ENCODE peak calls at places on chromosome 13, in seven cellular contexts. I is hippocampal formation, H is left cardiac atrium, Q is G401, C is amygdala, K is NCI-H1105, X is AG08396. E is an unnamed sample.

GRCh38 chr13:44263920-44264610 is 109.6 kb upstream of the SERP2 start:
- DNase-seq in I (no peak), C (peak), X (no peak), H (no peak), K (no peak), Q (no peak), E (peak)

GRCh38 chr13:76903544-76904162 is 17.4 kb upstream of the KCTD12 start:
- DNase-seq in C (peak), Q (peak), H (peak), K (peak), X (peak), I (peak), E (no peak)

GRCh38 chr13:91988331-91988730 is 589.9 kb downstream of the GPC5 start:
- DNase-seq in C (no peak), X (no peak), Q (no peak), K (no peak), H (no peak), I (no peak), E (no peak)

GRCh38 chr13:68063181-68063580 is 833.0 kb upstream of the PCDH9 start:
- DNase-seq in I (no peak), C (no peak), Q (no peak), H (no peak), X (no peak), K (no peak), E (no peak)

GRCh38 chr13:24348385-24348784 is 39.0 kb downstream of the C1QTNF9 start:
- DNase-seq in K (no peak), C (no peak), I (no peak), Q (no peak), X (no peak), H (no peak), E (no peak)

GRCh38 chr13:61406275-61406674 is 9.4 kb downstream of the PCDH20 start:
- DNase-seq in K (no peak), X (no peak), Q (no peak), C (no peak), I (no peak), H (no peak), E (no peak)

GRCh38 chr13:99322297-99323103 is 15.3 kb upstream of the GPR183 start:
- DNase-seq in X (peak), I (no peak), C (no peak), K (no peak), Q (no peak), H (no peak), E (no peak)

GRCh38 chr13:51524846-51525566 is 59.3 kb upstream of the WDFY2 start:
- DNase-seq in K (no peak), I (no peak), H (no peak), Q (no peak), X (peak), C (no peak), E (no peak)

GRCh38 chr13:37966266-37966665 is 96.7 kb upstream of the TRPC4 start:
- DNase-seq in X (no peak), K (no peak), C (no peak), I (no peak), H (no peak), Q (no peak), E (no peak)

GRCh38 chr13:92804346-92804745 is 422.3 kb upstream of the GPC6 start:
- DNase-seq in K (no peak), H (no peak), C (no peak), I (no peak), X (peak), Q (no peak), E (no peak)

GRCh38 chr13:97234742-97235141 is 12.6 kb downstream of the MBNL2 start:
- DNase-seq in X (no peak), Q (peak), K (no peak), I (no peak), H (no peak), C (no peak), E (no peak)

GRCh38 chr13:46015374-46015773 is 37.2 kb downstream of the ZC3H13 start:
- DNase-seq in I (no peak), C (no peak), X (no peak), K (no peak), H (no peak), Q (no peak), E (no peak)

GRCh38 chr13:59710995-59711701 is 452.6 kb downstream of the DIAPH3 start:
- DNase-seq in H (no peak), C (no peak), K (no peak), I (no peak), X (no peak), Q (no peak), E (no peak)

GRCh38 chr13:39836038-39836437 is 180.6 kb downstream of the COG6 start:
- DNase-seq in H (no peak), X (no peak), K (no peak), C (no peak), Q (no peak), I (no peak), E (no peak)

GRCh38 chr13:29713841-29714240 is 118.4 kb upstream of the SLC7A1 start:
- DNase-seq in H (no peak), Q (no peak), I (no peak), C (no peak), X (peak), K (no peak), E (no peak)

GRCh38 chr13:30870049-30870884 is 35.8 kb upstream of the MEDAG start:
- DNase-seq in X (peak), Q (no peak), K (no peak), C (no peak), H (peak), I (no peak), E (no peak)

GRCh38 chr13:42753697-42754096 is 27.7 kb upstream of the FAM216B start:
- DNase-seq in X (no peak), Q (no peak), H (no peak), I (no peak), K (no peak), C (no peak), E (no peak)

GRCh38 chr13:65154661-65155447 is 2075.3 kb downstream of the PCDH9 start:
- DNase-seq in K (no peak), Q (no peak), C (no peak), X (no peak), I (no peak), H (no peak), E (no peak)

GRCh38 chr13:30847697-30848307 is 58.3 kb upstream of the MEDAG start:
- DNase-seq in K (no peak), X (peak), H (no peak), Q (no peak), C (no peak), I (no peak), E (no peak)